ENCODE peak calls at places on chromosomes 16 and 17, in four cellular contexts. L is A549, J is K562, G is IMR-90. P is an unnamed sample.

GRCh38 chr17:65914784-65915342 is 277.1 kb downstream of the CEP112 start:
- DNase-seq in J (no peak), G (no peak), L (no peak), P (peak)

GRCh38 chr17:66508896-66509843 is 206.8 kb downstream of the PRKCA start:
- DNase-seq in G (peak), J (peak), L (peak), P (no peak)

GRCh38 chr17:29927546-29927945 is 2.5 kb downstream of the SSH2 start:
- DNase-seq in G (no peak), J (no peak), L (no peak), P (no peak)

GRCh38 chr17:63926164-63926563 is 6.0 kb downstream of the CD79B start:
- DNase-seq in J (no peak), L (no peak), G (no peak), P (no peak)

GRCh38 chr16:58339452-58339938 is 44.7 kb upstream of the PRSS54 start:
- DNase-seq in L (peak), G (no peak), J (no peak), P (no peak)

GRCh38 chr17:10270258-10270657 is 71.9 kb upstream of the GAS7 start:
- DNase-seq in J (no peak), G (no peak), L (no peak), P (no peak)

GRCh38 chr16:52742052-52742451 is 195.1 kb upstream of the TOX3 start:
- DNase-seq in L (no peak), G (no peak), J (no peak), P (no peak)

GRCh38 chr16:12293017-12293618 is 316.6 kb downstream of the SNX29 start:
- DNase-seq in L (no peak), G (peak), J (peak), P (no peak)

GRCh38 chr16:2001456-2002355 is 7.9 kb downstream of the ZNF598 start:
- DNase-seq in G (no peak), J (no peak), L (no peak), P (no peak)

GRCh38 chr17:31838641-31839225 is 20.3 kb downstream of the COPRS start:
- DNase-seq in J (no peak), G (peak), L (no peak), P (no peak)

GRCh38 chr16:2925951-2926659 is 14.4 kb downstream of the FLYWCH1 start:
- DNase-seq in L (no peak), J (no peak), G (no peak), P (no peak)

GRCh38 chr16:27984121-27984520 is 79.4 kb downstream of the GSG1L start:
- DNase-seq in L (no peak), J (no peak), G (no peak), P (no peak)

GRCh38 chr16:88458773-88459235 is 5.7 kb downstream of the ZFPM1 start:
- DNase-seq in J (no peak), L (no peak), G (no peak), P (no peak)

GRCh38 chr17:29567362-29568330 is 809 bp upstream of the ABHD15 start:
- DNase-seq in G (peak), J (peak), L (peak), P (no peak)

GRCh38 chr16:85707528-85708095 is 18.9 kb upstream of the GINS2 start:
- DNase-seq in G (no peak), L (no peak), J (no peak), P (no peak)

GRCh38 chr16:80027007-80027965 is 426.7 kb upstream of the MAF start:
- DNase-seq in G (peak), J (peak), L (peak), P (peak)

GRCh38 chr16:80656731-80657150 is 115.9 kb downstream of the DYNLRB2 start:
- DNase-seq in L (no peak), J (no peak), G (no peak), P (peak)

GRCh38 chr16:3012828-3013420 is at the start of gene CLDN9:
- DNase-seq in L (no peak), G (no peak), J (no peak), P (no peak)

GRCh38 chr16:70534949-70535348 is 11.3 kb downstream of the SF3B3 start:
- DNase-seq in L (no peak), J (peak), G (no peak), P (no peak)

GRCh38 chr17:21358185-21358584 is 18.0 kb upstream of the KCNJ12 start:
- DNase-seq in L (no peak), J (no peak), G (no peak), P (no peak)

GRCh38 chr16:74601131-74601871 is 5.6 kb downstream of the GLG1 start:
- DNase-seq in L (no peak), G (no peak), J (no peak), P (no peak)

GRCh38 chr16:89193576-89194293 is 6.6 kb downstream of the SLC22A31 start:
- DNase-seq in G (no peak), L (no peak), J (no peak), P (no peak)

GRCh38 chr16:85104147-85104546 is 8.1 kb downstream of the CIBAR2 start:
- DNase-seq in G (no peak), J (no peak), L (no peak), P (no peak)

GRCh38 chr17:15270628-15271381 is 5.7 kb upstream of the PMP22 start:
- DNase-seq in J (no peak), L (no peak), G (no peak), P (no peak)

GRCh38 chr17:57425903-57426574 is 169.7 kb downstream of the MSI2 start:
- DNase-seq in L (no peak), J (no peak), G (no peak), P (no peak)

GRCh38 chr17:17300624-17301568 is 2.3 kb upstream of the NT5M start:
- DNase-seq in J (no peak), L (peak), G (peak), P (no peak)

GRCh38 chr17:17295141-17295540 is 8.0 kb upstream of the NT5M start:
- DNase-seq in J (no peak), G (no peak), L (no peak), P (no peak)

GRCh38 chr17:17298108-17298507 is 5.1 kb upstream of the NT5M start:
- DNase-seq in J (no peak), L (no peak), G (peak), P (no peak)

GRCh38 chr17:17297217-17297616 is 6.0 kb upstream of the NT5M start:
- DNase-seq in G (peak), L (no peak), J (no peak), P (no peak)
- TF ChIP-seq ELK1 in G (no peak), L (no peak), J (no peak), P (no peak)

GRCh38 chr17:77388384-77389306 is 247.9 kb downstream of the SEC14L1 start:
- DNase-seq in L (no peak), J (no peak), G (no peak), P (no peak)
- TF ChIP-seq ELK1 in L (no peak), J (no peak), G (no peak), P (no peak)

GRCh38 chr17:44217738-44218343 is 1.6 kb downstream of the UBTF start:
- DNase-seq in J (peak), L (no peak), G (no peak), P (no peak)

GRCh38 chr17:44214230-44214494 is 5.3 kb downstream of the UBTF start:
- DNase-seq in J (no peak), L (no peak), G (no peak), P (no peak)

GRCh38 chr17:44216674-44217073 is 2.8 kb downstream of the UBTF start:
- DNase-seq in L (no peak), J (no peak), G (no peak), P (no peak)

GRCh38 chr17:44214896-44215295 is 4.6 kb downstream of the UBTF start:
- DNase-seq in L (no peak), G (no peak), J (no peak), P (no peak)

DNA sequence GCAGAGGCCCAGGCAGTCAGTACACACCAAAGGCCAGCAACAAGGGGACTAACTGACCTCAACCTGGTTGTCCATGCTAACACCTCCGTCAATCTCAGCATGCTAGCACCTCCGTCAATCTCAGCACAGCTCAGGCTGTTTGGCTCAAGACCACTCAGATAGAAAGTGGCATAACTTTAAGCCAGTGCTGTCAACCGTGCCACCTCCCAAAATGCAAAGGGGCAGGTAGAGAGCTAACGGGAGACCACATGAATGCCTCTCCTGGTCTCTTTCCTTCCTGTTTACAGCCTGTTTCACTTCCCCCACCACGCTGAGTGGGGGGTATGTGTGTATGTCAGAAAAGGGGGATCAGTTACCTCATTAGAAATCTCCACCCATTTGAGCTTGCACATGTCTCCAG is 3.3 kb downstream of the UBTF start:
- DNase-seq in J (no peak), G (no peak), L (no peak), P (peak)
- TF ChIP-seq ELK1 in J (no peak), G (no peak), L (no peak), P (no peak)

GRCh38 chr16:56106527-56106926 is 84.8 kb upstream of the GNAO1 start:
- DNase-seq in L (no peak), G (no peak), J (no peak), P (no peak)

GRCh38 chr16:56109205-56109604 is 82.1 kb upstream of the GNAO1 start:
- DNase-seq in G (no peak), J (no peak), L (no peak), P (no peak)

GRCh38 chr16:56111100-56111499 is 80.2 kb upstream of the GNAO1 start:
- DNase-seq in L (no peak), G (no peak), J (no peak), P (no peak)

GRCh38 chr16:56108724-56109123 is 82.6 kb upstream of the GNAO1 start:
- DNase-seq in G (no peak), J (no peak), L (no peak), P (no peak)

GRCh38 chr16:56107944-56108583 is 83.2 kb upstream of the GNAO1 start:
- DNase-seq in G (no peak), L (no peak), J (no peak), P (no peak)
- TF ChIP-seq ELK1 in G (no peak), L (no peak), J (no peak), P (no peak)

GRCh38 chr16:67301080-67301757 is 21.9 kb downstream of the PLEKHG4 start:
- DNase-seq in G (no peak), L (no peak), J (no peak), P (no peak)

GRCh38 chr16:67302076-67302475 is 22.7 kb downstream of the PLEKHG4 start:
- DNase-seq in L (no peak), G (no peak), J (no peak), P (no peak)

GRCh38 chr16:67304006-67304405 is 22.5 kb downstream of the KCTD19 start:
- DNase-seq in G (no peak), J (no peak), L (no peak), P (no peak)

GRCh38 chr16:67305216-67306071 is 21.1 kb downstream of the KCTD19 start:
- DNase-seq in L (no peak), G (no peak), J (peak), P (no peak)

DNA sequence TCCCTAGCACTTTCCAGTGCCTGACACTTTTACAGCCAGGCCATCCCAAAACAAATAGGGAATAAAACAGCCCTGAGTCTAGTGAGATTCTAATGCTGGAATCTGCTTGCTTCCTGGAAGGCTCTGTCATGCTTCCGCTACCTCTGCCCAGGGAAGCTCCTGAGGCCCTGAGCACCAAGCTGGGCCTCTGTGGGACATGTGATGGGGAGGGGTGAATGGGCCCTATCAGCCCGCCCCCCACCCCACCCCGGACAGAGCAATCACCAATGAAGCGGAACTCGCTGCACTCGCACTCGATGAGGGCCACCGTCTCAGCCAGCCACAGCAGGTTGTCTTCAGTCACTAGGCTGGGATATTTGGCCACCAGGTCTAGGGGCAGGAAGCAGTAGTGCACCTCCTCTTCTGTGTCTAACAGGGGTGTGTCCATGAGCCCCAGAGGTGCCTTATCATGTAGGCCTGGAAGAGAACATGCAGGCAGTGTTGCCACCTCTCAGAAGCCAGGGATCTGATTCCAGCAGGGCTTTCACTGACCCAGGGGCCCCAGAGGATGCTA is 23.6 kb downstream of the KCTD19 start:
- DNase-seq in L (no peak), J (peak), G (no peak), P (no peak)
- TF ChIP-seq ELK1 in L (no peak), J (no peak), G (no peak), P (no peak)

DNA sequence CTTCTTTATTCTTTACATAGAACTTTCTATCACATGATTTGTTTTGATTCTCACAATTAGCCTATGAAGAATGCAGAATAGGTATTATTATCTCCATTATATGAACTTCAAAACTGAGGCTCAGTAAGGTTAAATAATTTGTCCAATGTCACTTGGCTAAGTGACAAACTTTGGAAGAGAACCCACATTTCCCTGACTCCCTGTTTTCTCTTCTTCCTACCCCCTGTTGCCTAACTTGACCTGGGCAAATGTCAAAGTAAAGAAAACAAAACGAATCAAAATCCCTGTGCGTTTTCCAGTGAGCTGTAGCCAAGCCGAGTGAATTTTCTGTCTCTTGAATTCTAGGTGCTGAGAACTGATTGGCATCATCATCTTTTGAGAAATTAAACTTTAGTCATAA is 4.4 kb upstream of the NACA2 start:
- DNase-seq in G (no peak), J (no peak), L (no peak), P (no peak)
- TF ChIP-seq ELK1 in G (no peak), J (no peak), L (no peak), P (no peak)

DNA sequence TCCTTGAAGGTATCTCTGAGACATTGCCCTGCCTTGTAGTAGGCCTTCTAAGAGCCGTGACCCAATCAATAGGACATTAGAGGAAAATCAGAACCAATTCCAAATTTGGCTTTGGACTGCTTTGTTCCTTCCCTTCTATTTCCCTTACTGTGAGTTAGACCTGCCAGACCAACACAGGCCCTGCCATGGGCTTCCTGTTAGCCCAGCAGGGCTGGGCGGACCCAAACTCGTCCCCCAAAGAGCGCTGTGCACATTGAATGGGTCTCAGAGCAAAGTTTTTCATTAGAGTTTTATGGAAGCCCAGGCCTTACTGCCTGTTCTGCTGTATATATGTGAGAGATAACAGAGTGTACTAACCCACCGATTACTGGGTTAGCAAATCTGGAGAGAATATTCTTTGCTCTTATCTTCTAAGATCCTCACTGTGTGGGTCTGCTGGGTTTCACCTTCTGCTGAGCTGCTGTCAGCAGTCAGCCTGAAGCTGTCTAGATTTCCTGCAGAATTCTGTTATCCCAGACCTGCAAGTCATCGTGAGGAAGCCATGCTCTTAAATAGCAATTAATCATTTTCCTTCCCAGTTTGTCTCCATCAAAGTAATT is 5.7 kb downstream of the ARHGAP44 start:
- DNase-seq in J (no peak), G (no peak), L (no peak), P (no peak)
- TF ChIP-seq ELK1 in J (no peak), G (no peak), L (no peak), P (no peak)

GRCh38 chr17:68016838-68017237 is 18.7 kb upstream of the KPNA2 start:
- DNase-seq in G (no peak), J (no peak), L (no peak), P (no peak)

GRCh38 chr17:68019336-68019674 is 16.2 kb upstream of the KPNA2 start:
- DNase-seq in L (no peak), G (no peak), J (no peak), P (no peak)

GRCh38 chr17:68020451-68020779 is 15.1 kb upstream of the KPNA2 start:
- DNase-seq in J (no peak), L (no peak), G (no peak), P (no peak)

GRCh38 chr17:68019675-68020450 is 15.7 kb upstream of the KPNA2 start:
- DNase-seq in J (peak), L (peak), G (peak), P (peak)

GRCh38 chr17:68021963-68022362 is 13.6 kb upstream of the KPNA2 start:
- DNase-seq in L (no peak), G (no peak), J (no peak), P (no peak)
- TF ChIP-seq ELK1 in L (no peak), G (no peak), J (no peak), P (no peak)

GRCh38 chr16:23865853-23866252 is 30.1 kb downstream of the PRKCB start:
- DNase-seq in G (no peak), J (no peak), L (no peak), P (no peak)
- TF ChIP-seq ELK1 in G (no peak), J (no peak), L (no peak), P (no peak)

GRCh38 chr17:34703533-34703932 is 124.2 kb downstream of the TMEM132E start:
- DNase-seq in L (no peak), G (peak), J (peak), P (no peak)
- TF ChIP-seq ELK1 in L (no peak), G (no peak), J (no peak), P (no peak)